ENCODE peak calls at places on chromosome 14, in nine cellular contexts. One of them, this sample, is unnamed.

GRCh38 chr14:39621223-39621622 is 189.0 kb upstream of the FBXO33 start:
- DNase-seq in effector memory CD4-positive, alpha-beta T cell: no peak
- DNase-seq in HTR-8/SVneo: no peak
- DNase-seq in NCI-H510A treated with DMSO at 0.1 percent for 48 hours: no peak
- DNase-seq in NCI-H1105 treated with DMSO at 0.1 percent for 48 hours: no peak
- DNase-seq in stomach: no peak
- DNase-seq in activated T-cell treated with anti-CD3 and anti-CD28 coated beads for 1 hour: no peak
- DNase-seq in stimulated activated CD4-positive, alpha-beta T cell treated with anti-CD3 and anti-CD28 coated beads, Interleukin-15, amount 100 ng/mL, for 1 hour: no peak
- DNase-seq in amniotic stem cell: no peak
- DNase-seq in this sample: no peak

GRCh38 chr14:51602176-51602759 is 49.4 kb upstream of the FRMD6 start:
- DNase-seq in effector memory CD4-positive, alpha-beta T cell: no peak
- DNase-seq in HTR-8/SVneo: no peak
- DNase-seq in NCI-H510A treated with DMSO at 0.1 percent for 48 hours: no peak
- DNase-seq in NCI-H1105 treated with DMSO at 0.1 percent for 48 hours: no peak
- DNase-seq in stomach: no peak
- DNase-seq in activated T-cell treated with anti-CD3 and anti-CD28 coated beads for 1 hour: no peak
- DNase-seq in stimulated activated CD4-positive, alpha-beta T cell treated with anti-CD3 and anti-CD28 coated beads, Interleukin-15, amount 100 ng/mL, for 1 hour: no peak
- DNase-seq in amniotic stem cell: no peak
- DNase-seq in this sample: no peak

GRCh38 chr14:22901799-22902198 is 17.1 kb downstream of the RBM23 start:
- DNase-seq in effector memory CD4-positive, alpha-beta T cell: no peak
- DNase-seq in HTR-8/SVneo: no peak
- DNase-seq in NCI-H510A treated with DMSO at 0.1 percent for 48 hours: no peak
- DNase-seq in NCI-H1105 treated with DMSO at 0.1 percent for 48 hours: no peak
- DNase-seq in stomach: no peak
- DNase-seq in activated T-cell treated with anti-CD3 and anti-CD28 coated beads for 1 hour: no peak
- DNase-seq in stimulated activated CD4-positive, alpha-beta T cell treated with anti-CD3 and anti-CD28 coated beads, Interleukin-15, amount 100 ng/mL, for 1 hour: no peak
- DNase-seq in amniotic stem cell: no peak
- DNase-seq in this sample: no peak

GRCh38 chr14:58280954-58281787 is 17.2 kb upstream of the ARID4A start:
- DNase-seq in effector memory CD4-positive, alpha-beta T cell: no peak
- DNase-seq in HTR-8/SVneo: peak
- DNase-seq in NCI-H510A treated with DMSO at 0.1 percent for 48 hours: no peak
- DNase-seq in NCI-H1105 treated with DMSO at 0.1 percent for 48 hours: peak
- DNase-seq in stomach: no peak
- DNase-seq in activated T-cell treated with anti-CD3 and anti-CD28 coated beads for 1 hour: no peak
- DNase-seq in stimulated activated CD4-positive, alpha-beta T cell treated with anti-CD3 and anti-CD28 coated beads, Interleukin-15, amount 100 ng/mL, for 1 hour: no peak
- DNase-seq in amniotic stem cell: peak
- DNase-seq in this sample: no peak

GRCh38 chr14:51185180-51185579 is 54.9 kb upstream of the TMX1 start:
- DNase-seq in effector memory CD4-positive, alpha-beta T cell: no peak
- DNase-seq in HTR-8/SVneo: no peak
- DNase-seq in NCI-H510A treated with DMSO at 0.1 percent for 48 hours: no peak
- DNase-seq in NCI-H1105 treated with DMSO at 0.1 percent for 48 hours: no peak
- DNase-seq in stomach: no peak
- DNase-seq in activated T-cell treated with anti-CD3 and anti-CD28 coated beads for 1 hour: no peak
- DNase-seq in stimulated activated CD4-positive, alpha-beta T cell treated with anti-CD3 and anti-CD28 coated beads, Interleukin-15, amount 100 ng/mL, for 1 hour: no peak
- DNase-seq in amniotic stem cell: no peak
- DNase-seq in this sample: no peak

GRCh38 chr14:95098984-95099599 is 58.2 kb downstream of the DICER1 start:
- DNase-seq in effector memory CD4-positive, alpha-beta T cell: peak
- DNase-seq in HTR-8/SVneo: peak
- DNase-seq in NCI-H510A treated with DMSO at 0.1 percent for 48 hours: peak
- DNase-seq in NCI-H1105 treated with DMSO at 0.1 percent for 48 hours: peak
- DNase-seq in stomach: peak
- DNase-seq in activated T-cell treated with anti-CD3 and anti-CD28 coated beads for 1 hour: peak
- DNase-seq in stimulated activated CD4-positive, alpha-beta T cell treated with anti-CD3 and anti-CD28 coated beads, Interleukin-15, amount 100 ng/mL, for 1 hour: no peak
- DNase-seq in amniotic stem cell: peak
- DNase-seq in this sample: peak

GRCh38 chr14:100116134-100116533 is 43.3 kb downstream of the DEGS2 start:
- DNase-seq in effector memory CD4-positive, alpha-beta T cell: no peak
- DNase-seq in HTR-8/SVneo: no peak
- DNase-seq in NCI-H510A treated with DMSO at 0.1 percent for 48 hours: no peak
- DNase-seq in NCI-H1105 treated with DMSO at 0.1 percent for 48 hours: no peak
- DNase-seq in stomach: no peak
- DNase-seq in activated T-cell treated with anti-CD3 and anti-CD28 coated beads for 1 hour: no peak
- DNase-seq in stimulated activated CD4-positive, alpha-beta T cell treated with anti-CD3 and anti-CD28 coated beads, Interleukin-15, amount 100 ng/mL, for 1 hour: no peak
- DNase-seq in amniotic stem cell: no peak
- DNase-seq in this sample: no peak

GRCh38 chr14:79293482-79293881 is 917.8 kb downstream of the DIO2 start:
- DNase-seq in effector memory CD4-positive, alpha-beta T cell: no peak
- DNase-seq in HTR-8/SVneo: no peak
- DNase-seq in NCI-H510A treated with DMSO at 0.1 percent for 48 hours: peak
- DNase-seq in NCI-H1105 treated with DMSO at 0.1 percent for 48 hours: peak
- DNase-seq in stomach: no peak
- DNase-seq in activated T-cell treated with anti-CD3 and anti-CD28 coated beads for 1 hour: no peak
- DNase-seq in stimulated activated CD4-positive, alpha-beta T cell treated with anti-CD3 and anti-CD28 coated beads, Interleukin-15, amount 100 ng/mL, for 1 hour: no peak
- DNase-seq in amniotic stem cell: no peak
- DNase-seq in this sample: no peak

GRCh38 chr14:91317381-91318313 is 73.1 kb upstream of the GPR68 start:
- DNase-seq in effector memory CD4-positive, alpha-beta T cell: peak
- DNase-seq in HTR-8/SVneo: peak
- DNase-seq in NCI-H510A treated with DMSO at 0.1 percent for 48 hours: no peak
- DNase-seq in NCI-H1105 treated with DMSO at 0.1 percent for 48 hours: no peak
- DNase-seq in stomach: peak
- DNase-seq in activated T-cell treated with anti-CD3 and anti-CD28 coated beads for 1 hour: peak
- DNase-seq in stimulated activated CD4-positive, alpha-beta T cell treated with anti-CD3 and anti-CD28 coated beads, Interleukin-15, amount 100 ng/mL, for 1 hour: peak
- DNase-seq in amniotic stem cell: no peak
- DNase-seq in this sample: no peak

GRCh38 chr14:51609251-51609986 is 42.3 kb upstream of the FRMD6 start:
- DNase-seq in effector memory CD4-positive, alpha-beta T cell: no peak
- DNase-seq in HTR-8/SVneo: peak
- DNase-seq in NCI-H510A treated with DMSO at 0.1 percent for 48 hours: no peak
- DNase-seq in NCI-H1105 treated with DMSO at 0.1 percent for 48 hours: no peak
- DNase-seq in stomach: no peak
- DNase-seq in activated T-cell treated with anti-CD3 and anti-CD28 coated beads for 1 hour: no peak
- DNase-seq in stimulated activated CD4-positive, alpha-beta T cell treated with anti-CD3 and anti-CD28 coated beads, Interleukin-15, amount 100 ng/mL, for 1 hour: no peak
- DNase-seq in amniotic stem cell: no peak
- DNase-seq in this sample: no peak

GRCh38 chr14:90567991-90568390 is 171.2 kb downstream of the CALM1 start:
- DNase-seq in effector memory CD4-positive, alpha-beta T cell: no peak
- DNase-seq in HTR-8/SVneo: no peak
- DNase-seq in NCI-H510A treated with DMSO at 0.1 percent for 48 hours: no peak
- DNase-seq in NCI-H1105 treated with DMSO at 0.1 percent for 48 hours: no peak
- DNase-seq in stomach: no peak
- DNase-seq in activated T-cell treated with anti-CD3 and anti-CD28 coated beads for 1 hour: no peak
- DNase-seq in stimulated activated CD4-positive, alpha-beta T cell treated with anti-CD3 and anti-CD28 coated beads, Interleukin-15, amount 100 ng/mL, for 1 hour: no peak
- DNase-seq in amniotic stem cell: no peak
- DNase-seq in this sample: no peak

GRCh38 chr14:99510556-99511139 is 29.4 kb downstream of the CCNK start:
- DNase-seq in effector memory CD4-positive, alpha-beta T cell: no peak
- DNase-seq in HTR-8/SVneo: no peak
- DNase-seq in NCI-H510A treated with DMSO at 0.1 percent for 48 hours: no peak
- DNase-seq in NCI-H1105 treated with DMSO at 0.1 percent for 48 hours: no peak
- DNase-seq in stomach: no peak
- DNase-seq in activated T-cell treated with anti-CD3 and anti-CD28 coated beads for 1 hour: no peak
- DNase-seq in stimulated activated CD4-positive, alpha-beta T cell treated with anti-CD3 and anti-CD28 coated beads, Interleukin-15, amount 100 ng/mL, for 1 hour: no peak
- DNase-seq in amniotic stem cell: no peak
- DNase-seq in this sample: no peak

GRCh38 chr14:29528889-29529288 is 398.8 kb downstream of the PRKD1 start:
- DNase-seq in effector memory CD4-positive, alpha-beta T cell: no peak
- DNase-seq in HTR-8/SVneo: no peak
- DNase-seq in NCI-H510A treated with DMSO at 0.1 percent for 48 hours: no peak
- DNase-seq in NCI-H1105 treated with DMSO at 0.1 percent for 48 hours: peak
- DNase-seq in stomach: no peak
- DNase-seq in activated T-cell treated with anti-CD3 and anti-CD28 coated beads for 1 hour: no peak
- DNase-seq in stimulated activated CD4-positive, alpha-beta T cell treated with anti-CD3 and anti-CD28 coated beads, Interleukin-15, amount 100 ng/mL, for 1 hour: no peak
- DNase-seq in amniotic stem cell: no peak
- DNase-seq in this sample: no peak

GRCh38 chr14:101965145-101965531 is 765 bp downstream of the DYNC1H1 start:
- DNase-seq in effector memory CD4-positive, alpha-beta T cell: peak
- DNase-seq in HTR-8/SVneo: peak
- DNase-seq in NCI-H510A treated with DMSO at 0.1 percent for 48 hours: peak
- DNase-seq in NCI-H1105 treated with DMSO at 0.1 percent for 48 hours: peak
- DNase-seq in stomach: peak
- DNase-seq in activated T-cell treated with anti-CD3 and anti-CD28 coated beads for 1 hour: peak
- DNase-seq in stimulated activated CD4-positive, alpha-beta T cell treated with anti-CD3 and anti-CD28 coated beads, Interleukin-15, amount 100 ng/mL, for 1 hour: peak
- DNase-seq in amniotic stem cell: no peak
- DNase-seq in this sample: no peak

GRCh38 chr14:100824156-100824555 is 1.8 kb upstream of the MEG3 start:
- DNase-seq in effector memory CD4-positive, alpha-beta T cell: no peak
- DNase-seq in HTR-8/SVneo: no peak
- DNase-seq in NCI-H510A treated with DMSO at 0.1 percent for 48 hours: no peak
- DNase-seq in NCI-H1105 treated with DMSO at 0.1 percent for 48 hours: no peak
- DNase-seq in stomach: no peak
- DNase-seq in activated T-cell treated with anti-CD3 and anti-CD28 coated beads for 1 hour: no peak
- DNase-seq in stimulated activated CD4-positive, alpha-beta T cell treated with anti-CD3 and anti-CD28 coated beads, Interleukin-15, amount 100 ng/mL, for 1 hour: no peak
- DNase-seq in amniotic stem cell: no peak
- DNase-seq in this sample: no peak

GRCh38 chr14:90728951-90729350 is 87.3 kb downstream of the TTC7B start:
- DNase-seq in effector memory CD4-positive, alpha-beta T cell: no peak
- DNase-seq in HTR-8/SVneo: no peak
- DNase-seq in NCI-H510A treated with DMSO at 0.1 percent for 48 hours: no peak
- DNase-seq in NCI-H1105 treated with DMSO at 0.1 percent for 48 hours: no peak
- DNase-seq in stomach: no peak
- DNase-seq in activated T-cell treated with anti-CD3 and anti-CD28 coated beads for 1 hour: no peak
- DNase-seq in stimulated activated CD4-positive, alpha-beta T cell treated with anti-CD3 and anti-CD28 coated beads, Interleukin-15, amount 100 ng/mL, for 1 hour: no peak
- DNase-seq in amniotic stem cell: no peak
- DNase-seq in this sample: no peak

GRCh38 chr14:95338436-95338835 is 18.7 kb upstream of the CLMN start:
- DNase-seq in effector memory CD4-positive, alpha-beta T cell: no peak
- DNase-seq in HTR-8/SVneo: no peak
- DNase-seq in NCI-H510A treated with DMSO at 0.1 percent for 48 hours: no peak
- DNase-seq in NCI-H1105 treated with DMSO at 0.1 percent for 48 hours: no peak
- DNase-seq in stomach: no peak
- DNase-seq in activated T-cell treated with anti-CD3 and anti-CD28 coated beads for 1 hour: no peak
- DNase-seq in stimulated activated CD4-positive, alpha-beta T cell treated with anti-CD3 and anti-CD28 coated beads, Interleukin-15, amount 100 ng/mL, for 1 hour: no peak
- DNase-seq in amniotic stem cell: no peak
- DNase-seq in this sample: no peak

This sample was measured in NCI-H460.